ENCODE peak calls at places on chromosome X, in six cellular contexts. A is testis, N is suprapubic skin, P is IMR-90, L is adipocyte, J is breast epithelium. K is an unnamed sample. For H3K4me1, the result is how much of the 10 kb centered on the place peaks cover.

GRCh38 chrX:150436200-150436599 is 73.1 kb downstream of the MAMLD1 start:
- DNase-seq in P (peak), L (no peak), J (no peak), N (no peak), A (no peak), K (no peak)

GRCh38 chrX:11470231-11470630 is 177.0 kb downstream of the AMELX start:
- DNase-seq in L (peak), A (no peak), P (peak), J (no peak), N (no peak), K (peak)

GRCh38 chrX:25810202-25810601 is 327.9 kb upstream of the MAGEB18 start:
- DNase-seq in L (no peak), J (no peak), P (peak), N (no peak), A (no peak), K (peak)

GRCh38 chrX:45935408-45935807 is 609.8 kb downstream of the ZNF674 start:
- DNase-seq in N (no peak), J (no peak), A (no peak), L (no peak), P (no peak), K (no peak)

GRCh38 chrX:29490606-29491005 is 724.8 kb upstream of the MAGEB2 start:
- DNase-seq in N (no peak), J (no peak), A (no peak), L (no peak), P (no peak), K (no peak)

GRCh38 chrX:115679460-115679859 is 118.5 kb downstream of the PLS3 start:
- DNase-seq in A (no peak), L (peak), P (peak), J (no peak), N (no peak), K (peak)

GRCh38 chrX:120769576-120770341 is 105.9 kb downstream of the CT47B1 start:
- DNase-seq in P (peak), N (no peak), A (no peak), J (no peak), L (peak), K (peak)

GRCh38 chrX:18422325-18422724 is 3.1 kb upstream of the CDKL5 start:
- DNase-seq in N (no peak), P (peak), L (peak), J (no peak), A (no peak), K (no peak)

GRCh38 chrX:48531359-48531954 is 8.1 kb upstream of the TBC1D25 start:
- DNase-seq in L (peak), P (peak), N (no peak), J (no peak), A (no peak), K (peak)

GRCh38 chrX:97628807-97629596 is 745.3 kb downstream of the RPA4 start:
- DNase-seq in J (no peak), N (no peak), L (no peak), P (no peak), A (no peak), K (no peak)

GRCh38 chrX:141760761-141761160 is 62.2 kb upstream of the SPANXD start:
- DNase-seq in A (no peak), P (peak), N (no peak), J (no peak), L (peak), K (peak)

GRCh38 chrX:2928583-2929434 is at the start of gene ARSD:
- DNase-seq in J (peak), N (peak), A (peak), L (peak), P (peak), K (peak)

GRCh38 chrX:50495616-50496015 is 25.0 kb upstream of the DGKK start:
- DNase-seq in L (no peak), J (no peak), N (no peak), A (no peak), P (no peak), K (peak)

GRCh38 chrX:7841084-7841805 is 1.7 kb upstream of the VCX start:
- DNase-seq in P (no peak), J (no peak), A (no peak), N (no peak), L (no peak), K (no peak)

GRCh38 chrX:123424546-123424945 is 240.5 kb downstream of the GRIA3 start:
- DNase-seq in A (no peak), L (peak), N (no peak), P (peak), J (no peak), K (peak)

GRCh38 chrX:143781103-143781502 is 60.6 kb upstream of the SPANXN2 start:
- DNase-seq in N (no peak), J (no peak), P (no peak), L (no peak), A (no peak), K (peak)

GRCh38 chrX:11480626-11481025 is 185.1 kb downstream of the ARHGAP6 start:
- DNase-seq in L (no peak), N (no peak), J (no peak), A (no peak), P (peak), K (no peak)

GRCh38 chrX:121365572-121366161 is 318.3 kb downstream of the GLUD2 start:
- DNase-seq in J (no peak), N (no peak), P (no peak), L (no peak), A (peak), K (no peak)

GRCh38 chrX:333611-334311 is 15.2 kb upstream of the GTPBP6 start:
- DNase-seq in N (no peak), J (no peak), L (no peak), P (no peak), A (no peak), K (no peak)

GRCh38 chrX:43065978-43066377 is 288.0 kb upstream of the PPP1R2C start:
- DNase-seq in N (no peak), J (no peak), A (no peak), P (no peak), L (no peak), K (peak)

GRCh38 chrX:68947882-68948605 is 119.2 kb downstream of the EFNB1 start:
- DNase-seq in L (no peak), P (no peak), J (no peak), A (no peak), N (no peak), K (no peak)

GRCh38 chrX:5957506-5957905 is 271.2 kb downstream of the NLGN4X start:
- DNase-seq in A (no peak), J (no peak), N (no peak), P (no peak), L (no peak), K (peak)

GRCh38 chrX:17744896-17745523 is 7.7 kb downstream of the SCML1 start:
- DNase-seq in N (no peak), J (no peak), P (no peak), L (peak), A (no peak), K (no peak)

GRCh38 chrX:1323315-1323714 is 13.3 kb upstream of the IL3RA start:
- DNase-seq in J (no peak), P (no peak), N (no peak), L (peak), A (peak), K (no peak)

GRCh38 chrX:41108684-41109205 is 23.5 kb downstream of the USP9X start:
- DNase-seq in L (no peak), P (no peak), A (no peak), J (no peak), N (no peak), K (no peak)
- H3K4me1 ChIP-seq in L (under half), P (under half), A (under half), J (under half), N (under half), K (under half)

DNA sequence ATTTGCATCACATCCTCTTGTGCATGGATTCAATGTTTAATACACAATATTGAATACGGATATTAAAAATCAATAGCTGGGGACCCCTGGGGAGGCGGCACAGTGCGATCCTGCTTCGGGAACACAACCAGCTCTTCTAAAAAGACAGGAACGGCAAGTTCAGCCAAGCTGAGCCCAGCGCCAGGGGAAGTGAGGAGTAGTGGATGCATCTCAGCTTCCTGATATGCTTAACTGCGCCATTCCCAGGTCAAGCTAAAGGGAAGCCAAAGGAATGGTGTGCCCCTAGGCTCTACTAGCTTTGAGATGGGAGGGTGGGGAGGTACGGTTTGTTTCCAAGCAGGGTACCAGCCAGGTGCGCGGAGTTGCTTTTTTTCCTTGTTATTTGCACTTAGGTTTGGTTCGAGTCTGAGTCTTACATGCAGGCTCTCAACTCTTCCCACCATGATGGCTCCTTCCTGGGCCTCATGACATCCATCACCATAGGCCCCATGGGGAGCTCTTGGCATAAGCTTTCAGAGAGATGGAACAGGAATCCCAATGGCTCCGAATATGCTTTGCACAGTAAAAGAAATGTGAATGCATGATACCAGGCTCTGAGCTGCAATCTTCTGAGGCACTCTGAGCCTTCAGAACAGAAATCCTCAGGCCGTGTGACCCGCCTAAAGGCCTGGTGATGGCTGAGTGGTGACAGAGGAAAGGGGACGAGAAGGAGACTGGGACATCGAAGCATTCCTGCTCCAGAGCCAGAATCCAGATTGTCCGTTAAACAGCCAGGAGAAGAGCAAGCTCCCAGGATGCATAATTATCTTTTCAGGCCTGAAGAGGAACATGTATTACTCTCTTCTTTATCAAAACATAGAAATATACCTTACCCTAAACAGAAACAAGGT is 51.8 kb upstream of the BCOR start:
- DNase-seq in L (no peak), J (no peak), P (no peak), A (no peak), N (no peak), K (no peak)
- H3K4me1 ChIP-seq in L (under half), J (under half), P (under half), A (under half), N (under half), K (under half)

DNA sequence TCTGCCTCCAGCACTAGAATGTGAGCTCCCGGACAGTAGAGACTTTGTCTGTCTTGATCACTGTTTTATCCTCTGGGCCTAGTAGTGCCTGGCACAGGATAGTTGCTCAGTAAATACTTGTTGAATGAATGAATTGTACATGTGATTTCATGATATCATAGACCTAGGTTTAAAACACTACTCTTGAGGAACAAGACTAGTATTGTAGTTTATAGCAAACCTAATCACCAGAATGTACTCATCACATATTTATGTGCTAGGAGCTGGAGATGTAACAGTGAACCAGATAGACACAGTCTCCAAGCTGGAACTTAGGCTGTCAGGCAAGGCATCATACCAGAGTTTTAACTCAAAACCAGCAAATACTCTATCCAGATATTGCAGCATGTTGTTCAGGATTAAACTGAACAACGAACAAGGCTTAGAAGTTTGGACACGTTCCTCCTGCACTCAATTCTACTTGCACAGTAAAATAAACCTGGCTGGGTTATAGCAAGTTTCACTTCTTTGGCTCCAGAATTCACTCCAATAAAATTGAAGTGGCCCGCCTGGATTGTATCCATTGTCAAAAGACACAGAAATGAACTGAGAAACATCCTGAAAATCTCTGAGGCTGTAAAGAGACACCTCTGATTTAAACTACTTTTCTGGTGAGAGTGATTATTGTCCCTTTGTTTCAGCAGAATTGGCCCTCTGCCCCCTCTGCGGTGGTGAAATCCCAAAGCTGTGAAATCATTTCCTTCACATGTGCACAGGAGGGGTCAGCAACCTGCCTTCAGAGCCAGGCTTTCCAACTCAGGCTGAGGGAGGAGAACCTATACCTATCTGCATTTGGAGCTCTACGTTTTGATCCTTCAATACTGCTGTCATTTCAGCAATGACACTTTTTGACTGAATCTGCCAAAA is 23.2 kb downstream of the GAB3 start:
- DNase-seq in J (peak), N (no peak), P (peak), A (peak), L (peak), K (peak)
- H3K4me1 ChIP-seq in J (under half), N (under half), P (under half), A (under half), L (half or more), K (under half)

DNA sequence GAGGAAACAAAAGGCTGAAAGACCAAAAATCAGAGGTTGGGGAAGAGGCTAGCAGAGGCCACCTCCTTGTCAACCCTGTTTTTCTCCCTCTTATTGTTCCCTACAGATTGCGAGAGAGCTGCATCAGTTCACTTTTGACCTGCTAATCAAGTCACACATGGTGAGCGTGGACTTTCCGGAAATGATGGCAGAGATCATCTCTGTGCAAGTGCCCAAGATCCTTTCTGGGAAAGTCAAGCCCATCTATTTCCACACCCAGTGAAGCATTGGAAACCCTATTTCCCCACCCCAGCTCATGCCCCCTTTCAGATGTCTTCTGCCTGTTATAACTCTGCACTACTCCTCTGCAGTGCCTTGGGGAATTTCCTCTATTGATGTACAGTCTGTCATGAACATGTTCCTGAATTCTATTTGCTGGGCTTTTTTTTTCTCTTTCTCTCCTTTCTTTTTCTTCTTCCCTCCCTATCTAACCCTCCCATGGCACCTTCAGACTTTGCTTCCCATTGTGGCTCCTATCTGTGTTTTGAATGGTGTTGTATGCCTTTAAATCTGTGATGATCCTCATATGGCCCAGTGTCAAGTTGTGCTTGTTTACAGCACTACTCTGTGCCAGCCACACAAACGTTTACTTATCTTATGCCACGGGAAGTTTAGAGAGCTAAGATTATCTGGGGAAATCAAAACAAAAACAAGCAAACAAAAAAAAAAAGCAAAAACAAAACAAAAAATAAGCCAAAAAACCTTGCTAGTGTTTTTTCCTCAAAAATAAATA is 179.9 kb downstream of the AR start:
- DNase-seq in L (no peak), P (no peak), N (no peak), A (no peak), J (no peak), K (no peak)
- H3K4me1 ChIP-seq in L (half or more), P (under half), N (under half), A (under half), J (under half), K (under half)

GRCh38 chrX:21960569-21960968 is 20.1 kb downstream of the SMS start:
- DNase-seq in J (no peak), A (peak), L (no peak), P (no peak), N (no peak), K (no peak)

GRCh38 chrX:21958187-21958586 is 17.7 kb downstream of the SMS start:
- DNase-seq in A (no peak), J (no peak), P (no peak), L (no peak), N (no peak), K (no peak)

GRCh38 chrX:21959362-21960051 is 19.0 kb downstream of the SMS start:
- DNase-seq in J (no peak), P (no peak), N (no peak), A (no peak), L (no peak), K (no peak)

GRCh38 chrX:21956783-21957182 is 16.3 kb downstream of the SMS start:
- DNase-seq in P (no peak), J (no peak), L (no peak), A (no peak), N (no peak), K (no peak)

GRCh38 chrX:21958888-21959287 is 18.4 kb downstream of the SMS start:
- DNase-seq in A (no peak), P (peak), N (no peak), L (no peak), J (no peak), K (no peak)
- H3K4me1 ChIP-seq in A (under half), P (under half), N (under half), L (under half), J (under half), K (under half)

DNA sequence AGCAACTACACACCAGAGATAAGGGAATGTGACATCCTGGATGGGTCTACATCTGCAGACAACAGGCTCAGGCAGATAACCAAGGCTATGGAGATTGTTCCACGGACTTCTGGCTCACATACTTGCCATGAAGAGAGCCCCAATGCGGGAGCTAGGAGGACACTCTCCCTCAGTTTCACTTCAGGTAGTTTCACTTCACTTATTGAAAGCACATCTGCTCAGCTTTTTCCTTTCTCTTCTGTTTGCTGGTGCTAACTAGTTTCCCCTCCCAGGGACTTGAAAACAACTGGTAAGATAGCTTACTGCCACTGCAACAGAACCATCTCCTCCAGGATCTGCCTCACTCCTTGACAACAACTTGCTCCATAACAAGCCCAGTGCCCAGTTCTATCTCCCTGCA is 1.4 kb upstream of the CT47C1 start:
- DNase-seq in J (no peak), A (no peak), L (no peak), N (no peak), P (no peak), K (no peak)
- H3K4me1 ChIP-seq in J (under half), A (under half), L (under half), N (under half), P (under half), K (under half)

DNA sequence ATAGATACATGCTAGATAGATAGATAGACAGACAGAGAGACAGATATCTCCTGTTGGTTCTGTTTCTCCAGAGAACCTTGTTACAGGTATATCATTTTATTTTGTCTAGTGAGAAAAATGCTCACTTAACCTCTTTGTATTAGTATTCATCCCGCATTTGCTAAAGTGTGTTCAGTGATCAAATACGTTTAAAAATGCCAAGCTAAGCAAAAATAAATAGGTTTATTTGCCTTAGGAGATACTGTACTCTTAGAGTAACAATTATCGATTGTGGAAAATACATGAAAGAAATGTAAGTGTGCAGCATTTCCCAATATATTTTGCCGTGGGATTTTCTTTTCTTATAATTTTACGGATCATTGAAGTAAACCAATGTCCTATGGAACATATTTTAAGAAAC is 262.9 kb upstream of the CXorf51A start:
- DNase-seq in J (no peak), P (no peak), A (no peak), L (no peak), N (no peak), K (no peak)
- H3K4me1 ChIP-seq in J (under half), P (under half), A (under half), L (under half), N (under half), K (under half)

GRCh38 chrX:107726809-107727534 is 48.6 kb downstream of the TSC22D3 start:
- DNase-seq in P (no peak), J (no peak), A (no peak), L (no peak), N (no peak), K (no peak)
- H3K4me1 ChIP-seq in P (under half), J (under half), A (under half), L (under half), N (under half), K (under half)

GRCh38 chrX:40083979-40084359 is 13.8 kb downstream of the BCOR start:
- DNase-seq in J (no peak), A (no peak), L (no peak), P (no peak), N (no peak), K (no peak)

GRCh38 chrX:40084471-40084870 is 13.3 kb downstream of the BCOR start:
- DNase-seq in L (no peak), P (no peak), J (no peak), N (no peak), A (no peak), K (no peak)

GRCh38 chrX:40086569-40087335 is 11.0 kb downstream of the BCOR start:
- DNase-seq in N (no peak), P (peak), L (no peak), J (no peak), A (peak), K (no peak)

GRCh38 chrX:40085714-40086113 is 12.0 kb downstream of the BCOR start:
- DNase-seq in P (no peak), A (no peak), L (no peak), J (no peak), N (no peak), K (no peak)

DNA sequence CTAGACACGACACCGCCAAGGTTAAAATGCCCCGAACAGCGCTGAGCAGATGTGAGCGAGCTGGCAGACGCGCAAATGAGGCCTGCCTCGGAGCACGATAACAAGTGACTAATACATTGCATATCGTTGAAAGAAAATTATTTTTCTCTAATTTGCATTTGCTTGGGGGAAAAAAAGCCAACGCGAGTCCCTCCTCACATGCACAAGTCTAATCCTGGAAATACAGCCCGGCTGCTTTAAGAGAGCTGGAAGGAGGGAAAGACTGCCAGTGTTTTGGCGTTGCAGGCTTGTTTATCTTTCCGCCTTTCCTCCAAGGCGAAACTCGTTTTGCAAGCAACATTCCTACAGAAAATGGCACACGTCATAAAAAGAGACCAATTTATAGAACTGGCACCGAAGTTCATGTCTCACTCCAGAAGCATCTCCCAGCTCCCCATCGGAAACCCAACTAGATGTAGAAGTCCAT is 12.6 kb downstream of the BCOR start:
- DNase-seq in L (peak), P (peak), A (no peak), J (no peak), N (no peak), K (no peak)
- H3K4me1 ChIP-seq in L (under half), P (under half), A (under half), J (under half), N (half or more), K (under half)

K was measured in mammary epithelial cell.